ENCODE peak calls at places on chromosomes 7 and 10, in six cellular contexts. One of them, this sample, is unnamed.

GRCh38 chr10:73553316-73553715 is 37.8 kb downstream of the USP54 start:
- DNase-seq in T-helper 1 cell: no peak
- DNase-seq in activated CD8-positive, alpha-beta memory T cell treated with anti-CD3 and anti-CD28 coated beads, Interleukin-2, amount 50 U/mL, for 4 hours: no peak
- DNase-seq in KBM-7: no peak
- DNase-seq in AG08396: no peak
- DNase-seq in tibial nerve: peak; percentile 55
- DNase-seq in this sample: no peak

GRCh38 chr7:93011351-93012294 is 106.2 kb downstream of the SAMD9 start:
- DNase-seq in T-helper 1 cell: no peak
- DNase-seq in activated CD8-positive, alpha-beta memory T cell treated with anti-CD3 and anti-CD28 coated beads, Interleukin-2, amount 50 U/mL, for 4 hours: no peak
- DNase-seq in KBM-7: no peak
- DNase-seq in AG08396: peak; percentile 65
- DNase-seq in tibial nerve: no peak
- DNase-seq in this sample: no peak

GRCh38 chr10:103067951-103068350 is 125.1 kb downstream of the NT5C2 start:
- DNase-seq in T-helper 1 cell: no peak
- DNase-seq in activated CD8-positive, alpha-beta memory T cell treated with anti-CD3 and anti-CD28 coated beads, Interleukin-2, amount 50 U/mL, for 4 hours: no peak
- DNase-seq in KBM-7: no peak
- DNase-seq in AG08396: no peak
- DNase-seq in tibial nerve: no peak
- DNase-seq in this sample: no peak

GRCh38 chr7:155544485-155544884 is 1.9 kb downstream of the CNPY1 start:
- DNase-seq in T-helper 1 cell: no peak
- DNase-seq in activated CD8-positive, alpha-beta memory T cell treated with anti-CD3 and anti-CD28 coated beads, Interleukin-2, amount 50 U/mL, for 4 hours: no peak
- DNase-seq in KBM-7: no peak
- DNase-seq in AG08396: no peak
- DNase-seq in tibial nerve: no peak
- DNase-seq in this sample: no peak

GRCh38 chr7:3984456-3984855 is 683.4 kb downstream of the SDK1 start:
- DNase-seq in T-helper 1 cell: no peak
- DNase-seq in activated CD8-positive, alpha-beta memory T cell treated with anti-CD3 and anti-CD28 coated beads, Interleukin-2, amount 50 U/mL, for 4 hours: no peak
- DNase-seq in KBM-7: no peak
- DNase-seq in AG08396: no peak
- DNase-seq in tibial nerve: no peak
- DNase-seq in this sample: no peak

GRCh38 chr7:71661671-71662224 is 529.8 kb downstream of the GALNT17 start:
- DNase-seq in T-helper 1 cell: no peak
- DNase-seq in activated CD8-positive, alpha-beta memory T cell treated with anti-CD3 and anti-CD28 coated beads, Interleukin-2, amount 50 U/mL, for 4 hours: no peak
- DNase-seq in KBM-7: no peak
- DNase-seq in AG08396: no peak
- DNase-seq in tibial nerve: no peak
- DNase-seq in this sample: no peak

GRCh38 chr10:69065406-69066361 is 22.2 kb upstream of the SRGN start:
- DNase-seq in T-helper 1 cell: no peak
- DNase-seq in activated CD8-positive, alpha-beta memory T cell treated with anti-CD3 and anti-CD28 coated beads, Interleukin-2, amount 50 U/mL, for 4 hours: no peak
- DNase-seq in KBM-7: peak; percentile 34
- DNase-seq in AG08396: peak; percentile 43
- DNase-seq in tibial nerve: no peak
- DNase-seq in this sample: no peak

GRCh38 chr10:33295851-33296250 is 38.6 kb downstream of the NRP1 start:
- DNase-seq in T-helper 1 cell: no peak
- DNase-seq in activated CD8-positive, alpha-beta memory T cell treated with anti-CD3 and anti-CD28 coated beads, Interleukin-2, amount 50 U/mL, for 4 hours: no peak
- DNase-seq in KBM-7: no peak
- DNase-seq in AG08396: no peak
- DNase-seq in tibial nerve: no peak
- DNase-seq in this sample: no peak

GRCh38 chr7:13742719-13743640 is 246.5 kb downstream of the ETV1 start:
- DNase-seq in T-helper 1 cell: no peak
- DNase-seq in activated CD8-positive, alpha-beta memory T cell treated with anti-CD3 and anti-CD28 coated beads, Interleukin-2, amount 50 U/mL, for 4 hours: no peak
- DNase-seq in KBM-7: peak; percentile 21
- DNase-seq in AG08396: peak; percentile 17
- DNase-seq in tibial nerve: no peak
- DNase-seq in this sample: no peak

GRCh38 chr10:33067481-33067880 is 109.5 kb upstream of the ITGB1 start:
- DNase-seq in T-helper 1 cell: no peak
- DNase-seq in activated CD8-positive, alpha-beta memory T cell treated with anti-CD3 and anti-CD28 coated beads, Interleukin-2, amount 50 U/mL, for 4 hours: no peak
- DNase-seq in KBM-7: no peak
- DNase-seq in AG08396: no peak
- DNase-seq in tibial nerve: no peak
- DNase-seq in this sample: no peak